ENCODE peak calls at places on chromosomes 5 and 9, in four cellular contexts. V is AML-193, L is T-helper 17 cell, X is HCEC 1CT. C is an unnamed sample.

GRCh38 chr9:126151671-126152050 is 175.0 kb upstream of the MVB12B start:
- DNase-seq in X (no peak), L (no peak), V (no peak), C (peak)

GRCh38 chr5:180598797-180599589 is 7.7 kb upstream of the SCGB3A1 start:
- DNase-seq in V (no peak), X (no peak), L (no peak), C (peak)

GRCh38 chr5:122429545-122430327 is 117.7 kb downstream of the SNCAIP start:
- DNase-seq in X (no peak), V (no peak), L (no peak), C (no peak)

GRCh38 chr5:82924241-82924989 is 152.8 kb downstream of the TMEM167A start:
- DNase-seq in X (no peak), V (no peak), L (no peak), C (no peak)

GRCh38 chr5:14959443-14960119 is 88.0 kb upstream of the ANKH start:
- DNase-seq in V (no peak), L (no peak), X (no peak), C (no peak)

GRCh38 chr9:2016411-2017208 is 1.5 kb downstream of the SMARCA2 start:
- DNase-seq in X (peak), L (peak), V (peak), C (peak)

GRCh38 chr5:143889986-143890385 is 78.0 kb downstream of the HMHB1 start:
- DNase-seq in L (no peak), V (no peak), X (no peak), C (no peak)

GRCh38 chr9:12882430-12882829 is 107.6 kb downstream of the LURAP1L start:
- DNase-seq in L (no peak), X (peak), V (no peak), C (no peak)

GRCh38 chr9:97895695-97896332 is 26.5 kb downstream of the TRMO start:
- DNase-seq in X (peak), V (peak), L (no peak), C (no peak)

GRCh38 chr9:137296214-137297059 is 5.6 kb downstream of the NRARP start:
- DNase-seq in L (no peak), V (no peak), X (peak), C (no peak)

GRCh38 chr5:161278739-161279660 is 267.5 kb downstream of the GABRB2 start:
- DNase-seq in L (no peak), V (no peak), X (no peak), C (no peak)

GRCh38 chr5:154191467-154192261 is 1.1 kb downstream of the GALNT10 start:
- DNase-seq in L (no peak), V (no peak), X (peak), C (no peak)

GRCh38 chr5:107439832-107440231 is 230.9 kb downstream of the EFNA5 start:
- DNase-seq in X (no peak), V (no peak), L (no peak), C (no peak)

GRCh38 chr9:5549671-5550650 is 39.6 kb downstream of the PDCD1LG2 start:
- DNase-seq in L (no peak), X (peak), V (no peak), C (no peak)

GRCh38 chr5:36631575-36632362 is 25.4 kb downstream of the SLC1A3 start:
- DNase-seq in L (no peak), X (no peak), V (no peak), C (no peak)